ENCODE peak calls at places on chromosomes 5 and 9, in four cellular contexts. C, S, E and Z are unnamed samples.

GRCh38 chr9:113520109-113520642 is 56.6 kb downstream of the RGS3 start:
- DNase-seq in S (no peak), E (peak; percentile 95), C (peak; percentile 74), Z (no peak)

GRCh38 chr5:163963881-163964280 is 458.5 kb downstream of the MAT2B start:
- DNase-seq in S (peak; percentile 2), C (peak; percentile 25), E (no peak), Z (no peak)

GRCh38 chr9:115069302-115069701 is 48.7 kb downstream of the TNC start:
- DNase-seq in E (no peak), C (no peak), S (no peak), Z (no peak)

GRCh38 chr5:179869641-179870402 is 11.2 kb upstream of the MRNIP start:
- DNase-seq in S (no peak), E (no peak), C (no peak), Z (no peak)

GRCh38 chr5:171770153-171770552 is 15.5 kb upstream of the SMIM23 start:
- DNase-seq in S (no peak), E (no peak), C (no peak), Z (no peak)

GRCh38 chr9:93372391-93372790 is 79.1 kb upstream of the FAM120A start:
- DNase-seq in S (no peak), E (no peak), C (no peak), Z (no peak)

GRCh38 chr5:102856374-102856748 is 101.3 kb downstream of the PAM start:
- DNase-seq in C (peak; percentile 44), E (no peak), S (peak; percentile 83), Z (peak; percentile 67)

GRCh38 chr5:54611290-54611951 is 93.9 kb downstream of the SNX18 start:
- DNase-seq in E (no peak), C (peak; percentile 13), S (no peak), Z (no peak)

GRCh38 chr9:111212874-111213273 is 117.2 kb downstream of the OR2K2 start:
- DNase-seq in E (no peak), C (no peak), S (no peak), Z (no peak)

GRCh38 chr9:136587944-136588662 is 42.3 kb upstream of the NOTCH1 start:
- DNase-seq in E (peak; percentile 51), S (no peak), C (no peak), Z (no peak)

GRCh38 chr5:95382843-95383242 is 8.3 kb upstream of the FAM81B start:
- DNase-seq in E (peak; percentile 34), C (peak; percentile 15), S (no peak), Z (no peak)

GRCh38 chr9:122053951-122054350 is 39.2 kb downstream of the TTLL11 start:
- DNase-seq in S (peak; percentile 78), C (no peak), E (peak; percentile 38), Z (no peak)